ENCODE peak calls at places on chromosome 20, in four cellular contexts. One of them, this sample, is unnamed.

GRCh38 chr20:17571967-17572638 is 2.2 kb downstream of the DSTN start:
- DNase-seq in SW 1271: no peak
- DNase-seq in psoas muscle: no peak
- DNase-seq in stimulated activated CD4-positive, alpha-beta T cell treated with anti-CD3 and anti-CD28 coated beads, Interleukin-1b, Interleukin-23, amount 100 ng/mL, for 1 hour: no peak
- DNase-seq in this sample: no peak

GRCh38 chr20:45450097-45450818 is 19.3 kb upstream of the WFDC2 start:
- DNase-seq in stimulated activated CD4-positive, alpha-beta T cell treated with anti-CD3 and anti-CD28 coated beads, Interleukin-1b, Interleukin-23, amount 100 ng/mL, for 1 hour: no peak
- DNase-seq in SW 1271: peak; percentile 26
- DNase-seq in psoas muscle: no peak
- DNase-seq in this sample: no peak

GRCh38 chr20:38452880-38453624 is 17.9 kb upstream of the SNHG17 start:
- DNase-seq in SW 1271: no peak
- DNase-seq in psoas muscle: no peak
- DNase-seq in stimulated activated CD4-positive, alpha-beta T cell treated with anti-CD3 and anti-CD28 coated beads, Interleukin-1b, Interleukin-23, amount 100 ng/mL, for 1 hour: no peak
- DNase-seq in this sample: no peak

GRCh38 chr20:44643596-44644383 is 7.7 kb downstream of the ADA start:
- DNase-seq in stimulated activated CD4-positive, alpha-beta T cell treated with anti-CD3 and anti-CD28 coated beads, Interleukin-1b, Interleukin-23, amount 100 ng/mL, for 1 hour: no peak
- DNase-seq in SW 1271: peak; percentile 81
- DNase-seq in psoas muscle: peak; percentile 76
- DNase-seq in this sample: peak; percentile 85

GRCh38 chr20:44166477-44166876 is 20.5 kb downstream of the JPH2 start:
- DNase-seq in stimulated activated CD4-positive, alpha-beta T cell treated with anti-CD3 and anti-CD28 coated beads, Interleukin-1b, Interleukin-23, amount 100 ng/mL, for 1 hour: no peak
- DNase-seq in psoas muscle: peak; percentile 64
- DNase-seq in SW 1271: no peak
- DNase-seq in this sample: no peak

GRCh38 chr20:46551508-46552280 is 1.2 kb upstream of the OCSTAMP start:
- DNase-seq in stimulated activated CD4-positive, alpha-beta T cell treated with anti-CD3 and anti-CD28 coated beads, Interleukin-1b, Interleukin-23, amount 100 ng/mL, for 1 hour: no peak
- DNase-seq in SW 1271: no peak
- DNase-seq in psoas muscle: no peak
- DNase-seq in this sample: no peak

GRCh38 chr20:5168582-5169396 is 42.0 kb downstream of the CDS2 start:
- DNase-seq in stimulated activated CD4-positive, alpha-beta T cell treated with anti-CD3 and anti-CD28 coated beads, Interleukin-1b, Interleukin-23, amount 100 ng/mL, for 1 hour: no peak
- DNase-seq in SW 1271: peak; percentile 48
- DNase-seq in psoas muscle: peak; percentile 35
- DNase-seq in this sample: peak; percentile 35

GRCh38 chr20:32370897-32371296 is 12.8 kb downstream of the ASXL1 start:
- DNase-seq in stimulated activated CD4-positive, alpha-beta T cell treated with anti-CD3 and anti-CD28 coated beads, Interleukin-1b, Interleukin-23, amount 100 ng/mL, for 1 hour: no peak
- DNase-seq in SW 1271: no peak
- DNase-seq in psoas muscle: no peak
- DNase-seq in this sample: no peak

GRCh38 chr20:46253391-46253790 is 54.9 kb downstream of the CDH22 start:
- DNase-seq in SW 1271: peak; percentile 43
- DNase-seq in psoas muscle: no peak
- DNase-seq in stimulated activated CD4-positive, alpha-beta T cell treated with anti-CD3 and anti-CD28 coated beads, Interleukin-1b, Interleukin-23, amount 100 ng/mL, for 1 hour: no peak
- DNase-seq in this sample: no peak

GRCh38 chr20:58711266-58712051 is 18.9 kb downstream of the NPEPL1 start:
- DNase-seq in psoas muscle: no peak
- DNase-seq in SW 1271: no peak
- DNase-seq in stimulated activated CD4-positive, alpha-beta T cell treated with anti-CD3 and anti-CD28 coated beads, Interleukin-1b, Interleukin-23, amount 100 ng/mL, for 1 hour: no peak
- DNase-seq in this sample: no peak

GRCh38 chr20:34066476-34067090 is 45.5 kb downstream of the EIF2S2 start:
- DNase-seq in SW 1271: no peak
- DNase-seq in stimulated activated CD4-positive, alpha-beta T cell treated with anti-CD3 and anti-CD28 coated beads, Interleukin-1b, Interleukin-23, amount 100 ng/mL, for 1 hour: no peak
- DNase-seq in psoas muscle: no peak
- DNase-seq in this sample: no peak

GRCh38 chr20:49275634-49276033 is 2.2 kb downstream of the ZNFX1 start:
- DNase-seq in psoas muscle: no peak
- DNase-seq in stimulated activated CD4-positive, alpha-beta T cell treated with anti-CD3 and anti-CD28 coated beads, Interleukin-1b, Interleukin-23, amount 100 ng/mL, for 1 hour: no peak
- DNase-seq in SW 1271: peak; percentile 46
- DNase-seq in this sample: no peak

GRCh38 chr20:19349879-19350278 is 137.4 kb downstream of the SLC24A3 start:
- DNase-seq in psoas muscle: no peak
- DNase-seq in SW 1271: no peak
- DNase-seq in stimulated activated CD4-positive, alpha-beta T cell treated with anti-CD3 and anti-CD28 coated beads, Interleukin-1b, Interleukin-23, amount 100 ng/mL, for 1 hour: no peak
- DNase-seq in this sample: no peak

GRCh38 chr20:5654557-5654956 is 95.6 kb upstream of the SHLD1 start:
- DNase-seq in stimulated activated CD4-positive, alpha-beta T cell treated with anti-CD3 and anti-CD28 coated beads, Interleukin-1b, Interleukin-23, amount 100 ng/mL, for 1 hour: no peak
- DNase-seq in psoas muscle: no peak
- DNase-seq in SW 1271: peak; percentile 20
- DNase-seq in this sample: no peak

GRCh38 chr20:47161411-47161810 is 195.1 kb downstream of the ZMYND8 start:
- DNase-seq in SW 1271: no peak
- DNase-seq in stimulated activated CD4-positive, alpha-beta T cell treated with anti-CD3 and anti-CD28 coated beads, Interleukin-1b, Interleukin-23, amount 100 ng/mL, for 1 hour: no peak
- DNase-seq in psoas muscle: no peak
- DNase-seq in this sample: no peak

GRCh38 chr20:10673831-10674683 is at the start of gene JAG1:
- DNase-seq in SW 1271: peak; percentile 88
- DNase-seq in psoas muscle: peak; percentile 94
- DNase-seq in stimulated activated CD4-positive, alpha-beta T cell treated with anti-CD3 and anti-CD28 coated beads, Interleukin-1b, Interleukin-23, amount 100 ng/mL, for 1 hour: no peak
- DNase-seq in this sample: peak; percentile 98

GRCh38 chr20:24157213-24157612 is 168.6 kb upstream of the GGTLC1 start:
- DNase-seq in psoas muscle: no peak
- DNase-seq in stimulated activated CD4-positive, alpha-beta T cell treated with anti-CD3 and anti-CD28 coated beads, Interleukin-1b, Interleukin-23, amount 100 ng/mL, for 1 hour: no peak
- DNase-seq in SW 1271: no peak
- DNase-seq in this sample: no peak

GRCh38 chr20:10922941-10923340 is 249.1 kb upstream of the JAG1 start:
- DNase-seq in stimulated activated CD4-positive, alpha-beta T cell treated with anti-CD3 and anti-CD28 coated beads, Interleukin-1b, Interleukin-23, amount 100 ng/mL, for 1 hour: no peak
- DNase-seq in SW 1271: no peak
- DNase-seq in psoas muscle: no peak
- DNase-seq in this sample: no peak

GRCh38 chr20:50582591-50583234 is 72.5 kb downstream of the PTPN1 start:
- DNase-seq in stimulated activated CD4-positive, alpha-beta T cell treated with anti-CD3 and anti-CD28 coated beads, Interleukin-1b, Interleukin-23, amount 100 ng/mL, for 1 hour: no peak
- DNase-seq in SW 1271: no peak
- DNase-seq in psoas muscle: no peak
- DNase-seq in this sample: no peak

GRCh38 chr20:10673176-10673830 is 496 bp downstream of the JAG1 start:
- DNase-seq in stimulated activated CD4-positive, alpha-beta T cell treated with anti-CD3 and anti-CD28 coated beads, Interleukin-1b, Interleukin-23, amount 100 ng/mL, for 1 hour: no peak
- DNase-seq in SW 1271: peak; percentile 68
- DNase-seq in psoas muscle: peak; percentile 27
- DNase-seq in this sample: no peak

GRCh38 chr20:42612262-42612661 is 577.4 kb downstream of the PTPRT start:
- DNase-seq in stimulated activated CD4-positive, alpha-beta T cell treated with anti-CD3 and anti-CD28 coated beads, Interleukin-1b, Interleukin-23, amount 100 ng/mL, for 1 hour: no peak
- DNase-seq in SW 1271: no peak
- DNase-seq in psoas muscle: no peak
- DNase-seq in this sample: no peak

GRCh38 chr20:6038256-6038655 is 15.6 kb downstream of the LRRN4 start:
- DNase-seq in psoas muscle: no peak
- DNase-seq in SW 1271: no peak
- DNase-seq in stimulated activated CD4-positive, alpha-beta T cell treated with anti-CD3 and anti-CD28 coated beads, Interleukin-1b, Interleukin-23, amount 100 ng/mL, for 1 hour: no peak
- DNase-seq in this sample: no peak

GRCh38 chr20:20452254-20452676 is 84.4 kb downstream of the INSM1 start:
- DNase-seq in stimulated activated CD4-positive, alpha-beta T cell treated with anti-CD3 and anti-CD28 coated beads, Interleukin-1b, Interleukin-23, amount 100 ng/mL, for 1 hour: peak; percentile 24
- DNase-seq in SW 1271: no peak
- DNase-seq in psoas muscle: peak; percentile 64
- DNase-seq in this sample: no peak

GRCh38 chr20:49916146-49917002 is 1.0 kb upstream of the SPATA2 start:
- DNase-seq in psoas muscle: no peak
- DNase-seq in SW 1271: peak; percentile 27
- DNase-seq in stimulated activated CD4-positive, alpha-beta T cell treated with anti-CD3 and anti-CD28 coated beads, Interleukin-1b, Interleukin-23, amount 100 ng/mL, for 1 hour: no peak
- DNase-seq in this sample: no peak

GRCh38 chr20:62980970-62981369 is 25.8 kb downstream of the BHLHE23 start:
- DNase-seq in SW 1271: no peak
- DNase-seq in psoas muscle: no peak
- DNase-seq in stimulated activated CD4-positive, alpha-beta T cell treated with anti-CD3 and anti-CD28 coated beads, Interleukin-1b, Interleukin-23, amount 100 ng/mL, for 1 hour: no peak
- DNase-seq in this sample: no peak

GRCh38 chr20:3173582-3174441 is 463 bp upstream of the LZTS3 start:
- DNase-seq in SW 1271: peak; percentile 71
- DNase-seq in stimulated activated CD4-positive, alpha-beta T cell treated with anti-CD3 and anti-CD28 coated beads, Interleukin-1b, Interleukin-23, amount 100 ng/mL, for 1 hour: peak; percentile 90
- DNase-seq in psoas muscle: peak; percentile 91
- DNase-seq in this sample: peak; percentile 93

This sample was measured in ascending aorta.